ENCODE peak calls at places on chromosomes 13 and 19, in seven cellular contexts. E is choroid plexus epithelial cell; Q is IMR-90; T is DND-41; G is CD8-positive, alpha-beta T cell; O is pancreas; C is AG10803. I is an unnamed sample.

GRCh38 chr19:58317481-58318072 is 9.2 kb upstream of the ZSCAN22 start:
- DNase-seq in E (peak; percentile 63), Q (peak; percentile 59), T (peak; percentile 60), G (no peak), O (no peak), C (peak; percentile 29), I (peak; percentile 65)

GRCh38 chr19:44671400-44671799 is at the start of gene CEACAM19:
- DNase-seq in E (no peak), Q (no peak), T (no peak), G (no peak), O (no peak), C (no peak), I (peak; percentile 98)

GRCh38 chr13:98957731-98958442 is 20.0 kb downstream of the DOCK9 start:
- DNase-seq in E (no peak), Q (no peak), T (peak; percentile 41), G (no peak), O (no peak), C (no peak), I (no peak)

GRCh38 chr19:46887240-46887782 is 26.5 kb downstream of the ARHGAP35 start:
- DNase-seq in E (no peak), Q (no peak), T (no peak), G (no peak), O (no peak), C (no peak), I (no peak)

GRCh38 chr19:862529-863304 is 3.3 kb downstream of the CFD start:
- DNase-seq in E (peak; percentile 54), Q (peak; percentile 17), T (peak; percentile 60), G (peak; percentile 82), O (no peak), C (no peak), I (peak; percentile 71)

GRCh38 chr13:36297600-36298338 is at the start of gene CCDC169:
- DNase-seq in E (peak; percentile 52), Q (peak; percentile 51), T (no peak), G (peak; percentile 40), O (peak; percentile 79), C (peak; percentile 48), I (peak; percentile 58)

GRCh38 chr19:24033308-24033961 is 53.6 kb upstream of the ZNF254 start:
- DNase-seq in E (peak; percentile 97), Q (peak; percentile 91), T (peak; percentile 93), G (peak; percentile 90), O (peak; percentile 86), C (peak; percentile 90), I (peak; percentile 90)

GRCh38 chr19:38003427-38004099 is 96.6 kb downstream of the SIPA1L3 start:
- DNase-seq in E (peak; percentile 66), Q (peak; percentile 92), T (peak; percentile 33), G (no peak), O (peak; percentile 72), C (peak; percentile 88), I (peak; percentile 85)

GRCh38 chr13:107881362-107881761 is 334.0 kb downstream of the LIG4 start:
- DNase-seq in E (peak; percentile 57), Q (peak; percentile 76), T (no peak), G (no peak), O (no peak), C (no peak), I (no peak)

GRCh38 chr13:98133949-98134348 is 8.9 kb upstream of the FARP1 start:
- DNase-seq in E (no peak), Q (no peak), T (no peak), G (no peak), O (no peak), C (no peak), I (no peak)

GRCh38 chr19:50204811-50205675 is 1.6 kb downstream of the MYH14 start:
- DNase-seq in E (no peak), Q (no peak), T (no peak), G (no peak), O (peak; percentile 93), C (no peak), I (peak; percentile 23)

GRCh38 chr19:12194827-12195500 is 32.1 kb downstream of the ZNF136 start:
- DNase-seq in E (peak; percentile 79), Q (peak; percentile 6), T (no peak), G (peak; percentile 81), O (peak; percentile 92), C (peak; percentile 26), I (peak; percentile 80)

GRCh38 chr13:36789061-36789460 is 30.0 kb upstream of the RFXAP start:
- DNase-seq in E (no peak), Q (peak; percentile 8), T (no peak), G (no peak), O (no peak), C (no peak), I (no peak)

GRCh38 chr19:7928741-7929701 is 3.1 kb upstream of the CTXN1 start:
- DNase-seq in E (peak; percentile 91), Q (peak; percentile 88), T (peak; percentile 76), G (peak; percentile 87), O (peak; percentile 75), C (peak; percentile 89), I (peak; percentile 63)

GRCh38 chr19:36436531-36436930 is 18.1 kb upstream of the ZFP82 start:
- DNase-seq in E (peak; percentile 46), Q (no peak), T (no peak), G (no peak), O (no peak), C (no peak), I (peak; percentile 69)

GRCh38 chr19:46674416-46675178 is 13.6 kb upstream of the DACT3 start:
- DNase-seq in E (peak; percentile 36), Q (peak; percentile 7), T (peak; percentile 19), G (no peak), O (no peak), C (no peak), I (peak; percentile 50)

GRCh38 chr13:70016116-70016515 is 91.5 kb upstream of the ATXN8OS start:
- DNase-seq in E (no peak), Q (no peak), T (no peak), G (no peak), O (no peak), C (no peak), I (no peak)

GRCh38 chr13:21014666-21015170 is 46.7 kb downstream of the LATS2 start:
- DNase-seq in E (peak; percentile 90), Q (peak; percentile 91), T (no peak), G (no peak), O (peak; percentile 48), C (peak; percentile 84), I (peak; percentile 24)

GRCh38 chr13:66402071-66402470 is 828.1 kb downstream of the PCDH9 start:
- DNase-seq in E (peak; percentile 55), Q (no peak), T (no peak), G (no peak), O (no peak), C (no peak), I (no peak)

DNA sequence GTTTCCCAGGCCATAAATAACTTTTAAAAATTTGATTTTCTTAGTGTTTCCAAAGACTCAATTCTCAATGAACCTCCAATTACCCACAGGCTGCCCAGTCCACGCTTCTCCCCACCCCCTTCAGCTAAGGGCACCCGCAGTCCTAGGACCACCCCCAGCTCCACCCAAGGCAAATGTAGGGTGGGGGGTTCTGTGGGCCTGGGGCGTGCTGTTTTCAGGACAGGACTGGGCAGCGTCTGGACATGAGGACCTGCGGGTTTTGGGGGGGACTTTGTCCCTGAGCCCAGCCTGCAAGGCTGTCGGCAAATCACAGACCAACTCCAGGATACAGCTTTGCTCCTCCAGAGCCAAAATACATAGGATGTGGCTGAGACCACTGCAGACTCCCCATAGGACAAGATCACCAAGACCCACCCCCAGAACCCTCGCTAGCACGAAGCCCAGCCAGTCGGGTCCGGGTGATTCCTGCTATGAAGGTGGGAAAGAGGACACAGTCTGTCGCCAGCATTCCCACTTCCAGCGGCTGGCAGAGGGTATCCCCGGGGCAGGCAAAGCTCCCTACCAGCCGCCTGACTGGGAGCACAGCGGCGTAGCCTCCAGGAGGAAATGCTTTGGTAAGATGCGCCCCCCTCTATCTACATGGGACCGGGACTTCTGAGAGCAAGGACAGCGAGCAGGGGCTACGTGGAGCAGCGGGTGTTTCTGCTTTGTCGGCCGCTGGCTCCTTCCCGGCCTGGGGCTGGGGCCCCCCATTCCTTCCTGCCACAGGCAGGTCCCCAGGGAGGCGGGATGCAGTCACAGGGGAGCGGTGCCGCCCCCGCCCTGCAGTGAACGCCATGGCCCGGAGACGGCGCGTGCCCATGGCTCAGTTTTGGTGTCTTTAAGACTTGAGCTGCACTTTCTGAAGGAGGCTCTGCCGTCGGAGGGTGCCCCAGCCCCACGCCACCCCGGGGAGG is 1.6 kb upstream of the TIMM13 start:
- DNase-seq in E (no peak), Q (no peak), T (no peak), G (peak; percentile 15), O (no peak), C (no peak), I (no peak)
- H3K4me3 ChIP-seq in E (no peak overlapping the region), Q (no peak overlapping the region), T (no peak overlapping the region), G (no peak overlapping the region), O (no peak overlapping the region), C (no peak overlapping the region), I (no peak overlapping the region)

GRCh38 chr19:13847900-13848677 is 28.8 kb upstream of the NANOS3 start:
- DNase-seq in E (no peak), Q (no peak), T (no peak), G (no peak), O (no peak), C (no peak), I (no peak)
- TF ChIP-seq CTCF in E (no peak), Q (no peak), T (no peak), G (no peak), O (no peak), C (peak; percentile 15), I (no peak)

DNA sequence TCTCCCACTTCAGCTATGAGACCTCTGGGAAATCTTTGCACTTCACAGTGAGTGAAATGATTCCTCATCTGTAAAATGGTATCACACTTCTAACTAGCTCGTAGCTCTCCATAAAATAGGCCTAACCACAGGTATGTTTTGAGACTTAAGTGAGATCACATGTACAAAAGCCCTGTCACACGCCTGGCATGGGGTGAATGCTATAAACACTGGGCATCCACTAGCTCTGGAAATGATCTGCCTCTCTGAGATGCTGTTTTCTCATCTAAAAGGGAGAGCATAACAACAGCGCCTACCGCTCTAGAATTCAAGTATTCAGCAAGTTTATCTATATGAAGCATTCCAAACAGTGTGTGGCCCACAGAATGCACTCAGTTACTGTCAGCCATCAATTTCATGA is 2.2 kb downstream of the AKT2 start:
- DNase-seq in E (peak; percentile 42), Q (peak; percentile 22), T (no peak), G (no peak), O (no peak), C (peak; percentile 71), I (no peak)
- H3K4me3 ChIP-seq in E (no peak overlapping the region), Q (no peak overlapping the region), T (no peak overlapping the region), G (no peak overlapping the region), O (no peak overlapping the region), C (peak overlapping the region; percentile 85), I (no peak overlapping the region)

DNA sequence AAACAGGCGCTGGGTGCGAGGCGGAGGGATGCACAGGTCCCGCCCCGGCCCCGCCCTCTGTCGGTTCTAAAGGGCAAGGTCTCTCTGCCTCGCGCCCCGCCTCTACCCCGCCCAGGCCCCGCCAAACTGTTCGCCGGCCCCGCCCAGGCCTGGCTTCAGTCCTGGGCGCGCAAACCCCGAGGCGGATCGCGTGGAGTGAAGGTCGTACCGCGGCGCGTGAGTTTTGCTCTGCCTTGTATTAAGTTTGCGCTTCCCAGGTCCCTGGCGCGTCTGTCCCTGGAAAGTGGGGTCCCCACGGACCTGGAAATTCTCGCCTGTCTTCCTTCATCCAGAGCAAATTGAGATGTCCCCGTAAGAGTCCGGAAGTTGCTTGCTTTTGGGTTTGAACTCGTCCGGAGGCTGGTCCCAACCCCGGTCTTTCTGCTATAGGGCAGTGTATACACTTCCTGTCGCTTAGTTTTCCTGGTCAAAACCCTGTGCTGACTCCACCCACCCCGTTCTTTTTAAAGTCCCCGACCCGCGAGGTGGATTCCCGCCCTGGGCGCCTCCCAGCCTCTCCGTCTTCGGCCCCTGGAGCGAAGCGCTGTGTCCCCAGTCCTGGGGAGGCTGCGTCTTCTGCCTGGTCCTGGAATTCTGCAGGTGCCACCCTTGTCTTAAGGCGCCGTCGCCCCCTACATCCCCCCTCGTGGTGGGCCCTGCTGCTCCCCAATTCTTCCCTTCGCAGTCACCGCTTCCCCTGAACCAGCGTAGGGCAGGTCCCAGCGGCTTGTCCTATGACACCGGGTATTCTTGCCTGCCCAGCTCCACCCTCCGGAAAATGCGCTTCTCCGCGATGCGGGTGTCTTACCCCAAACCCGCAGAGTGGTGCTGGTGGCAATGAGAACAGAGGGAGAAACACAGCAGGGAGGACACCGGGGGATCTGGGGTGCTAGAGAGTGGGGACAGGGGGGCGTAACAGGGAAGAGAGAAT is 8.6 kb downstream of the ZNF808 start:
- DNase-seq in E (peak; percentile 76), Q (peak; percentile 61), T (peak; percentile 96), G (peak; percentile 94), O (peak; percentile 78), C (peak; percentile 71), I (peak; percentile 88)
- TF ChIP-seq CTCF in E (peak; percentile 31), Q (no peak), T (no peak), G (peak; percentile 19), O (no peak), C (no peak), I (no peak)